ENCODE peak calls at places on chromosomes 4 and X, in five cellular contexts. One of them, this sample, is unnamed.

GRCh38 chrX:45710081-45710801 is 509.6 kb upstream of the DIPK2B start:
- DNase-seq in progenitor cell of endocrine pancreas: no peak
- DNase-seq in WTC11: no peak
- DNase-seq in SK-MEL-5: no peak
- DNase-seq in Peyer's patch: no peak
- DNase-seq in this sample: no peak

GRCh38 chr4:138542191-138542771 is 300.1 kb upstream of the SLC7A11 start:
- DNase-seq in progenitor cell of endocrine pancreas: no peak
- DNase-seq in WTC11: no peak
- DNase-seq in SK-MEL-5: no peak
- DNase-seq in Peyer's patch: no peak
- DNase-seq in this sample: no peak

GRCh38 chr4:55116450-55116849 is 8.9 kb downstream of the KDR start:
- DNase-seq in progenitor cell of endocrine pancreas: no peak
- DNase-seq in WTC11: no peak
- DNase-seq in SK-MEL-5: no peak
- DNase-seq in Peyer's patch: no peak
- DNase-seq in this sample: no peak

GRCh38 chrX:8289523-8289922 is 118.5 kb upstream of the VCX2 start:
- DNase-seq in progenitor cell of endocrine pancreas: no peak
- DNase-seq in WTC11: no peak
- DNase-seq in SK-MEL-5: no peak
- DNase-seq in Peyer's patch: no peak
- DNase-seq in this sample: no peak

GRCh38 chrX:129642641-129643040 is 12.1 kb downstream of the APLN start:
- DNase-seq in progenitor cell of endocrine pancreas: no peak
- DNase-seq in WTC11: no peak
- DNase-seq in SK-MEL-5: no peak
- DNase-seq in Peyer's patch: no peak
- DNase-seq in this sample: no peak

GRCh38 chrX:107673933-107674479 is 45.7 kb downstream of the PRPS1 start:
- DNase-seq in progenitor cell of endocrine pancreas: no peak
- DNase-seq in WTC11: no peak
- DNase-seq in SK-MEL-5: no peak
- DNase-seq in Peyer's patch: peak; percentile 71
- DNase-seq in this sample: no peak

GRCh38 chr4:100311181-100311580 is 120.9 kb upstream of the DDIT4L start:
- DNase-seq in progenitor cell of endocrine pancreas: no peak
- DNase-seq in WTC11: no peak
- DNase-seq in SK-MEL-5: peak; percentile 45
- DNase-seq in Peyer's patch: no peak
- DNase-seq in this sample: peak; percentile 9

GRCh38 chr4:56860781-56861180 is 39.3 kb upstream of the SPINK2 start:
- DNase-seq in progenitor cell of endocrine pancreas: no peak
- DNase-seq in WTC11: no peak
- DNase-seq in SK-MEL-5: no peak
- DNase-seq in Peyer's patch: no peak
- DNase-seq in this sample: no peak

GRCh38 chrX:85037114-85037513 is 33.4 kb downstream of the APOOL start:
- DNase-seq in progenitor cell of endocrine pancreas: no peak
- DNase-seq in WTC11: no peak
- DNase-seq in SK-MEL-5: no peak
- DNase-seq in Peyer's patch: no peak
- DNase-seq in this sample: no peak

This sample was measured in iPS DF 6.9.